ENCODE peak calls at places on chromosomes 2 and 18, in four cellular contexts. A, I, N and K are unnamed samples. For H3K9me3, the result is how much of the 10 kb centered on the place peaks cover.

GRCh38 chr18:42048150-42048549 is 93.1 kb downstream of the PIK3C3 start:
- DNase-seq in N (peak), A (no peak), I (no peak), K (no peak)

GRCh38 chr2:235608200-235608591 is 114.4 kb downstream of the AGAP1 start:
- DNase-seq in N (no peak), A (no peak), I (no peak), K (no peak)

GRCh38 chr2:124877065-124877671 is 852.1 kb downstream of the CNTNAP5 start:
- DNase-seq in N (no peak), I (no peak), A (no peak), K (no peak)

GRCh38 chr2:119116411-119117295 is 41.9 kb downstream of the C1QL2 start:
- DNase-seq in N (no peak), I (no peak), A (no peak), K (no peak)

GRCh38 chr2:96985181-96985580 is 1.2 kb downstream of the FAM178B start:
- DNase-seq in A (peak), I (no peak), N (no peak), K (no peak)

GRCh38 chr2:110959233-110959632 is 161.5 kb upstream of the BCL2L11 start:
- DNase-seq in A (no peak), I (no peak), N (no peak), K (no peak)

GRCh38 chr2:33062665-33063249 is 116.0 kb downstream of the LTBP1 start:
- DNase-seq in A (no peak), N (no peak), I (no peak), K (no peak)

GRCh38 chr2:225100269-225100668 is 58.0 kb upstream of the DOCK10 start:
- DNase-seq in A (no peak), I (no peak), N (no peak), K (no peak)

GRCh38 chr2:171553858-171554257 is 31.6 kb downstream of the CYBRD1 start:
- DNase-seq in I (peak), A (no peak), N (peak), K (no peak)

DNA sequence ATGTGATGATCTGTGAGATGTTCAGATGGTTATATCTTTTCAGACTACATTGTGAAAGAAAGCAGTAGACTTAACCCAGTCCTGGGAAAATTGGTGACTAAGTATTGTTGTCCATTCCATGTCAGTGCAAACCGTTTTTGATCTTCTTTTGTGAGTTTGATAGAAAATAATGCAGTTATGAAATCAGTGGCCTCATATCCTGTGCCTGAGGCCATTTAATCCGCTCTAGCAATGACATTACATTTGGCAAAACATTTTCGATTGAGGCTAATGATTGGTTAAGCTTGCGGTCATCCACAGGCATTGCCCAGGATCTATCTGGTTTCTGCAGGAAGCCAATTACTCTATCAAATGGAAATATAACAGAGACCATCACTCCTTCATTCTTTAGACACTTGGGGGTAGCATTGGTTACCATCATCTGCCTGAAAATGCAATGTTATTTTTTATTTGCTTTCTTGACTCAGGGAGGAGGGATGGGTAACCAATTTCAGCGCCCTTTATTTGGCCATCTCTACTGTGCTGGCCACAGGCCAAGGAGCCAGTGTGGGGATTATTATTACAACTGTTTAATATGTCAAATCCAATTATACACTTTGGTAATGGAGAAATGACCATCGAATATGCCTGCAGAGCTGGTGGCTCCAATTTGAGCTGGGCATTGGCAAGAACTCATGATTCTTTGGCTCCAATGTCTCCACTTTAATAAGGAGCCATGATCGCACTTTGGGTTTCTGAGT is 33.6 kb downstream of the TRIB2 start:
- DNase-seq in A (no peak), I (no peak), N (no peak), K (no peak)
- H3K9me3 ChIP-seq in A (under half), I (under half), N (under half), K (under half)

DNA sequence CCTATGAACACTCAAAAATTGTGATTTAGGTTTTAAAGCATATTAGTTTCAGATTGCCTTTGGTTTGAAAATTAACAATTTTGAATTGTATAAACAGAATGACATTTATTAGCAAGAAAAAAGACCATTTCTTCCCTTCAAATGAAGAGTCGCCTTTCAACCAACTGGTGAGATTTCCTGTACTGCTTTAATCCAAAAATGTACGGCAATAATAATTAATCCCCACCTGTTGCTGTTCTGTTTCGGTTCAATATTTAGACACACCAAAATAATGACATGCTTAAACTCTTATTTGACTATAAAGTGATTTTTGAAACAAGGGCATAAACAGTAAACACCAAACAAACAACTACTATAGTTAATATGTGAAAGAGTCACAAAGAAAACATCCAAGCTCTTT is 39.6 kb downstream of the CHN1 start:
- DNase-seq in N (no peak), A (no peak), I (no peak), K (no peak)
- H3K4me3 ChIP-seq in N (no peak), A (no peak), I (no peak), K (no peak)

GRCh38 chr2:237408280-237408679 is 5.7 kb downstream of the COL6A3 start:
- DNase-seq in I (no peak), A (no peak), N (no peak), K (no peak)
- H3K27ac ChIP-seq in I (peak), A (peak), N (no peak), K (no peak)

DNA sequence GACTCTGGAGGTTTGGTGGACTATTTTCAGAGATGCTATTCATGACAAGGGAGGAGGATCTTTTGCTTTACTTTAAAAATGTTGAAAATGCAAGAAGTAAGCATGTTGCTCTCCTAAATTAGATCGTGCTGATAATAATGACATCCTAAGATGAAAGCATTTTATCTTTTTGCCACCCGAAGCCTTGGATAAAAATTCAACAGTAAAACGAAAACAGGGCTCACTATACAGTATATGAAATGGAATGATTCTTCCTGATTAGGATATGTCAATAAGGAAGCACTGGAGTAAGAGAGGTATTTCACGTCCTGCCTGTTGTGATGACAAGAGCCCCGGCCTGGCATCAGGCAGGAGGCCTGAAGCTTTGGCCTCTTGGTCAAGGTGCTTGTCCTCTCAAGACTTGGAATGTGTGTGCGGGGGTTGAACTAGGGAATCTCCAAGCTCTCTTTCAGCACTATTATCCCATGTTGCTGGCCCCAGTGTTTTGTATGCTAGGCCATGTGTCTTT is 306.0 kb downstream of the MTX2 start:
- DNase-seq in I (no peak), N (no peak), A (no peak), K (no peak)
- H3K9me3 ChIP-seq in I (under half), N (under half), A (under half), K (under half)

DNA sequence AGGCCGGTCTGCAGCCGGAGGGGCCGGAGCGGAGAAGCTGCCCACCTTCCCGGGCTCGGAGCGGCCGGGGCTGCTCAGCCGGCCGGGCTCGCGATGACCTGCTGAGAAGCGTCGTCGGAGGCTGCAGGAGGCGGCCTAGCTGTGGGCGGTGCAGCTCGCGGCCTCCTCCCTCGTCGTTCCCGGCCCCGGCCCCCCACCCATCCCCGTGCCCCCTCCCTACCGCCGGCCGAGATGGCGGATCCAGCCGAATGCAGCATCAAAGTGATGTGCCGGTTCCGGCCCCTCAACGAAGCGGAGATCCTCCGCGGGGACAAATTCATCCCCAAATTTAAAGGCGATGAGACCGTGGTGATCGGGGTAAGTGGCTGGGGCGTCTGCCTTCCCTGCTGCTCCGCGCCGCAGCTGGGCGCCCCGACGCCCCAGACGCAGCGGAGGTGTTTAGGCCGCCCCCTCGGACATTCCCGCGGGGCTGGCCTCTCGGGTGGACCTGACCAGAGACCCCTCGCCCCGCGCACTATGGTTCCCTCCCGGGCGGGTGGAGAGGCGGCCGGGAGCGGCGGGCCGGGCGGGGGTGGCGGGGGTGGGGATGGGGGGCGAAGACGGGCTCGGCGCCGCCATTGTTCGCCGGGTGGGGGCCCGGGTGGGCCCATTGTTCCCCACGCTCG is 492 bp downstream of the KIF5C start:
- DNase-seq in A (no peak), N (no peak), I (peak), K (no peak)
- H3K4me3 ChIP-seq in A (peak), N (no peak), I (peak), K (peak)

GRCh38 chr2:229921892-229922448 is at the start of gene TRIP12:
- DNase-seq in I (peak), N (peak), A (peak), K (peak)

GRCh38 chr2:229930656-229931055 is 8.4 kb downstream of the FBXO36 start:
- DNase-seq in N (peak), I (no peak), A (no peak), K (no peak)

GRCh38 chr2:229931241-229931640 is 8.9 kb downstream of the FBXO36 start:
- DNase-seq in I (no peak), N (no peak), A (no peak), K (peak)

GRCh38 chr2:229922449-229923386 is at the start of gene FBXO36:
- DNase-seq in A (peak), I (peak), N (no peak), K (peak)

DNA sequence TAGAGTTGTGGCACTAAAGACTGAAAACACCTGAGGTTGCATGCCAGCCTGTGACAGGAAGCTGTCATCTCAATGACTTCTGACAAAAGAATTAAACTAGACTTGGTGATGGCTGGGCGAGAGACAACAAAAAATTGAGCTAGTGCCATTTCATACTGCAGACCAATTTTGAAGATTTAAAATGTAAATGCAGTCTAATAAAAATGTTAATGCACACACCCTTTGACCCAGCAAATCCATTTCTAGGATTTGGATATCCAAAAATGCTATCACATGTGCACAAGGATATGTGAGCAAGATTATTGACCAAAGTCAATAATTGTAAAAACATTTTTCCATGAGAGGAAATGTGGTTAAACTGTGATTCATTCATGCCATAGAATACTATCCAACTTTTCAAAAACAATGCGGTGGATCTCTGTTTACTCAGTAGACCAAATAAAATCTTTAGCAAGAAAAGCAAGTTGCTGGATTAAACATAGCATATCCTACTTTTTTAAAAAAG is 5.6 kb downstream of the FBXO36 start:
- DNase-seq in I (no peak), A (no peak), N (no peak), K (no peak)
- H3K27ac ChIP-seq in I (no peak), A (no peak), N (peak), K (no peak)

GRCh38 chr2:176163655-176164021 is 6.5 kb downstream of the HOXD3 start:
- DNase-seq in I (no peak), A (no peak), N (no peak), K (no peak)
- H3K9me3 ChIP-seq in I (under half), A (under half), N (under half), K (under half)